ENCODE peak calls at places on chromosomes 13 and 19, in four cellular contexts. B is head of caudate nucleus, X is NCI-H82, N is EH. J is an unnamed sample.
A peak's percentile ranks its signal among the peaks of the same experiment; 100 is the strongest.

GRCh38 chr13:98782654-98783053 is 30.2 kb upstream of the SLC15A1 start:
- DNase-seq in X (no peak), N (peak; percentile 14), B (no peak), J (no peak)

GRCh38 chr19:5719274-5719960 is 529 bp downstream of the LONP1 start:
- DNase-seq in N (peak; percentile 53), B (no peak), X (peak; percentile 45), J (no peak)

GRCh38 chr13:96214804-96215445 is 125.0 kb downstream of the HS6ST3 start:
- DNase-seq in X (no peak), B (no peak), N (no peak), J (no peak)

GRCh38 chr19:17754634-17755532 is 3.6 kb downstream of the FCHO1 start:
- DNase-seq in B (no peak), N (no peak), X (no peak), J (peak; percentile 57)

GRCh38 chr13:94305463-94305862 is 174.0 kb downstream of the DCT start:
- DNase-seq in X (no peak), N (peak; percentile 83), B (no peak), J (no peak)

GRCh38 chr19:58385313-58386165 is 1.5 kb upstream of the RPS5 start:
- DNase-seq in B (no peak), N (no peak), X (no peak), J (no peak)

GRCh38 chr19:43464089-43464775 is 1.2 kb downstream of the LYPD3 start:
- DNase-seq in B (peak; percentile 65), X (peak; percentile 70), N (no peak), J (peak; percentile 68)

GRCh38 chr13:110575322-110576069 is 14.0 kb upstream of the RAB20 start:
- DNase-seq in X (no peak), B (no peak), N (peak; percentile 52), J (peak; percentile 18)

GRCh38 chr13:29472317-29472961 is 123.0 kb downstream of the SLC7A1 start:
- DNase-seq in N (peak; percentile 66), B (no peak), X (peak; percentile 88), J (no peak)

GRCh38 chr19:55175117-55175867 is 4.8 kb downstream of the SYT5 start:
- DNase-seq in N (no peak), X (peak; percentile 59), B (peak; percentile 20), J (no peak)

GRCh38 chr19:2151339-2152229 is at the start of gene AP3D1:
- DNase-seq in X (peak; percentile 99), N (peak; percentile 100), B (peak; percentile 100), J (peak; percentile 99)

GRCh38 chr13:36913463-36913862 is 6.6 kb downstream of the SMAD9 start:
- DNase-seq in X (no peak), N (no peak), B (no peak), J (no peak)

GRCh38 chr19:3696660-3696995 is 3.6 kb downstream of the PIP5K1C start:
- DNase-seq in X (no peak), B (no peak), N (no peak), J (no peak)

GRCh38 chr19:1619703-1620102 is 14.4 kb upstream of the UQCR11 start:
- DNase-seq in X (no peak), N (no peak), B (no peak), J (no peak)

GRCh38 chr13:29543230-29544215 is 52.0 kb downstream of the SLC7A1 start:
- DNase-seq in N (peak; percentile 74), X (peak; percentile 20), B (no peak), J (no peak)

GRCh38 chr19:33963514-33963913 is 166.8 kb downstream of the KCTD15 start:
- DNase-seq in B (no peak), N (no peak), X (no peak), J (no peak)

GRCh38 chr13:73060251-73061160 is 1.7 kb downstream of the KLF5 start:
- DNase-seq in B (no peak), X (peak; percentile 20), N (peak; percentile 75), J (peak; percentile 8)

J was measured in Ammon's horn.